ENCODE peak calls at places on chromosomes 16 and 17, in five cellular contexts. I is neuronal stem cell, X is H9, V is mesendoderm, F is mesenchymal stem cell. G is an unnamed sample.

GRCh38 chr16:20347666-20348364 is 4.7 kb downstream of the UMOD start:
- DNase-seq in V (no peak), X (peak; percentile 38), I (no peak), F (no peak), G (no peak)

GRCh38 chr16:86709902-86710601 is 131.7 kb downstream of the FOXL1 start:
- DNase-seq in X (peak; percentile 70), F (no peak), I (no peak), V (no peak), G (no peak)

GRCh38 chr17:45117848-45118646 is 14.3 kb downstream of the PLCD3 start:
- DNase-seq in V (no peak), X (no peak), F (no peak), I (no peak), G (no peak)

GRCh38 chr17:78675316-78675616 is 98.1 kb upstream of the DNAH17 start:
- DNase-seq in X (no peak), I (no peak), V (no peak), F (no peak), G (no peak)

GRCh38 chr17:14672830-14673229 is 371.9 kb downstream of the HS3ST3B1 start:
- DNase-seq in X (no peak), F (peak; percentile 84), I (no peak), V (peak; percentile 87), G (peak; percentile 47)

GRCh38 chr16:20385844-20386832 is 18.4 kb downstream of the PDILT start:
- DNase-seq in I (peak; percentile 64), V (peak; percentile 70), F (peak; percentile 31), X (peak; percentile 81), G (peak; percentile 36)

GRCh38 chr17:976316-976715 is 3.3 kb downstream of the NXN start:
- DNase-seq in V (no peak), F (no peak), X (no peak), I (no peak), G (no peak)

GRCh38 chr17:39927928-39928867 is 666 bp downstream of the LRRC3C start:
- DNase-seq in F (peak; percentile 37), V (peak; percentile 80), X (peak; percentile 89), I (no peak), G (no peak)

GRCh38 chr16:29927523-29927905 is 1.5 kb upstream of the KCTD13 start:
- DNase-seq in X (no peak), F (no peak), V (no peak), I (no peak), G (no peak)

GRCh38 chr16:16110111-16110490 is 113.2 kb downstream of the ABCC6 start:
- DNase-seq in X (no peak), F (no peak), I (no peak), V (no peak), G (no peak)

GRCh38 chr16:74738816-74739215 is 35.8 kb downstream of the FA2H start:
- DNase-seq in F (no peak), I (no peak), X (no peak), V (no peak), G (no peak)

GRCh38 chr16:68646948-68647659 is 2.0 kb downstream of the CDH3 start:
- DNase-seq in I (no peak), V (peak; percentile 24), X (no peak), F (no peak), G (no peak)

GRCh38 chr16:89119661-89120141 is 26.0 kb downstream of the ACSF3 start:
- DNase-seq in X (no peak), V (no peak), I (no peak), F (no peak), G (no peak)

GRCh38 chr17:36641877-36642845 is 40.8 kb downstream of the MRM1 start:
- DNase-seq in F (no peak), V (no peak), X (peak; percentile 53), I (no peak), G (no peak)

GRCh38 chr16:1953734-1954133 is 755 bp downstream of the RPL3L start:
- DNase-seq in F (no peak), X (no peak), I (no peak), V (no peak), G (no peak)

GRCh38 chr17:72357764-72358365 is 237.0 kb downstream of the SOX9 start:
- DNase-seq in F (no peak), V (no peak), I (no peak), X (no peak), G (peak; percentile 36)

GRCh38 chr17:10613775-10614513 is 43.2 kb downstream of the MYH3 start:
- DNase-seq in I (no peak), F (no peak), V (no peak), X (no peak), G (peak; percentile 13)

GRCh38 chr16:3576211-3576610 is 992 bp downstream of the NLRC3 start:
- DNase-seq in F (no peak), V (no peak), X (no peak), I (no peak), G (no peak)

GRCh38 chr16:69520800-69521602 is 44.8 kb upstream of the NFAT5 start:
- DNase-seq in V (no peak), F (no peak), X (no peak), I (no peak), G (no peak)

GRCh38 chr17:75154195-75155106 is at the start of gene JPT1:
- DNase-seq in I (peak; percentile 98), F (peak; percentile 99), V (peak; percentile 100), X (peak; percentile 100), G (peak; percentile 99)

GRCh38 chr17:75155191-75155601 is 884 bp upstream of the JPT1 start:
- DNase-seq in X (peak; percentile 46), V (peak; percentile 28), I (no peak), F (peak; percentile 14), G (no peak)

GRCh38 chr17:75152523-75152922 is 1.8 kb downstream of the JPT1 start:
- DNase-seq in X (no peak), V (no peak), F (no peak), I (no peak), G (peak; percentile 12)

GRCh38 chr17:75152971-75153853 is 1.1 kb downstream of the JPT1 start:
- DNase-seq in X (peak; percentile 64), F (peak; percentile 45), I (no peak), V (peak; percentile 76), G (peak; percentile 28)

GRCh38 chr17:75153854-75154194 is 488 bp downstream of the JPT1 start:
- DNase-seq in F (peak; percentile 43), I (no peak), X (no peak), V (no peak), G (no peak)
- H3K18ac ChIP-seq in F (peak overlapping the region; percentile 94), I (peak overlapping the region; percentile 98), X (no peak overlapping the region), V (peak overlapping the region; percentile 11), G (no peak overlapping the region)

DNA sequence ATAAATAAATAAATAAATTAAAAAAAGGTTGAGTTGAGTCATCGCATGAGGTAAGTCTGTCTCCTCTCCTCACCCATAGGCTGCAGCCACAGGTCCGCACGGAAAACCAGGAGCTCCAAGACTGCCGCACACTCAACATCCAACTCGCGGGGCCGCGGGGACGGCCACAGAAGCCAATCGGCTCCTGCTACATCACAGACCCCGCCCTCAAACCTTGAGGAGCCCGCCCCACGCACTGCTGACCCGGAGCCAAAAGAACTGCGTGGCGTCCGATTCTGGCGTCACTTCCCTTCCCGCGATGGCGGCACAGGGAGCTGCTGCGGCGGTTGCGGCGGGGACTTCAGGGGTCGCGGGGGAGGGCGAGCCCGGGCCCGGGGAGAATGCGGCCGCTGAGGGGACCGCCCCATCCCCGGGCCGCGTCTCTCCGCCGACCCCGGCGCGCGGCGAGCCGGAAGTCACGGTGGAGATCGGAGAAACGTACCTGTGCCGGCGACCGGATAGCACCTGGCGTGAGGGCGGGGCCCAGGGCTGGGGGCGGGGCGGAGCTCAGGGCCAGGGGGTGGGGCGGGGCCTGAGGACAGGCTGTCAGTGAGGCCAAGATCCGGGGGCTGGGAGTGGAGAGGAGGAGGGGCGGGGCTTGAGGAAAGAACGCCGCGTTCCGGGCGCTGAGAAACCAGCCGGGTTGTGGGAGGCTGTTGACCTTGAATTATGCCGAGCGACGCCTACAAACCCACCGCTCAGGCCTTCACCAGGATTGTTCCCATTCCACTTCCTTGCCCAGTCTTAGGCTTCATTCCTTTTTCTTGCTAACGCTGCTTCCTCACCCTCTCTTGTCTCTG is at the start of gene KAT8:
- DNase-seq in X (peak; percentile 98), F (peak; percentile 99), V (peak; percentile 99), I (peak; percentile 95), G (peak; percentile 97)
- H3K23ac ChIP-seq in X (no peak within 1 kb of the TSS), F (no peak within 1 kb of the TSS), V (no peak within 1 kb of the TSS), I (peak within 1 kb of the TSS; percentile 96), G (peak within 1 kb of the TSS; percentile 76)

GRCh38 chr17:49277638-49278037 is 47.1 kb upstream of the PHOSPHO1 start:
- DNase-seq in F (no peak), X (peak; percentile 18), I (no peak), V (no peak), G (peak; percentile 16)
- H3K18ac ChIP-seq in F (no peak overlapping the region), X (no peak overlapping the region), I (no peak overlapping the region), V (no peak overlapping the region), G (no peak overlapping the region)

DNA sequence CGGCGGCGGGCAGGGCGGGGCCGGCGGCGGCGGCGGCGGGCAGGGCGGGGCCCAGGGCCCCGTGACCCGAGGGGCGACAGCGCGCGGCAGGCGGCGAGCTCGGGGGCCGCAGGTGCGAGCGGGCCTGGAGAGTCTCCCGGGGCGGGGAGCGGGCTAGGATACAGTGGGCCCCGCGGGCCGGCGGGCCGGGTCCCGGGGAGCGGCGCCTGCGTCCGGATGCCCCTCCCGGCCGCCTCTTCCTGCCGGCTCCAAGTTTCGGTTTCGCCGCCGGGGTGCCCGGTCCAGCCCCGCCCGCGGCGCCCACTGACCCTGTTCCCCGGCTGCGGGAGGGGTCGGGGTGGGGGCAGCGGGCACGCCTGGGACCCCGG is at the start of gene RNF213:
- DNase-seq in V (peak; percentile 51), F (peak; percentile 40), X (peak; percentile 58), I (peak; percentile 71), G (no peak)
- H3K23ac ChIP-seq in V (peak within 1 kb of the TSS; percentile 98), F (peak within 1 kb of the TSS; percentile 23), X (no peak within 1 kb of the TSS), I (peak within 1 kb of the TSS; percentile 93), G (peak within 1 kb of the TSS; percentile 98)

DNA sequence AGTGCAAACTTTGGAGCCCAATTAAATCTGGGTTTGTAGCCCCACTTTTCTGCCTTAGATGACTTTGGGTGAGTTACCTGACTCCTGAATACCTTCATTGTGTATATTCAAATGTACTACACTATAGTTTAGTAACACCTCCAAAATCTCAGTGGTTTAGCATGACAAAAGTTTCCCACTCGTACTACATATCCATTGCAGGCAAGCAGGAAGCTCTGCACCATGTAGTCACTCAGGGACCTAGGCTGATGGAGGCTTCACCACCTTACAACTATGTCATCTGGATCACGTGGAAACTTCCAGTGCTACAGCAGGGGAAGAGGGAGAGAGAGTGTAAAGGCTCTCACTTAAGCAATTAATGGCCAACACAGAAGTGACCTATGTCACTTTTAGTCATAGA is 14.2 kb downstream of the ANKFN1 start:
- DNase-seq in X (no peak), I (no peak), F (no peak), V (no peak), G (no peak)
- H3K18ac ChIP-seq in X (no peak overlapping the region), I (no peak overlapping the region), F (peak overlapping the region; percentile 21), V (no peak overlapping the region), G (peak overlapping the region; percentile 41)

GRCh38 chr17:77606146-77606864 is 352.2 kb upstream of the TNRC6C start:
- DNase-seq in X (no peak), V (no peak), F (no peak), I (no peak), G (no peak)
- H3K23ac ChIP-seq in X (no peak overlapping the region), V (no peak overlapping the region), F (no peak overlapping the region), I (no peak overlapping the region), G (no peak overlapping the region)